ENCODE peak calls at places on chromosomes 7 and 10, in nine cellular contexts. One of them, this sample, is unnamed.

GRCh38 chr7:34031156-34031555 is 125.8 kb downstream of the BMPER start:
- DNase-seq in CD4-positive, alpha-beta memory T cell: no peak
- DNase-seq in NCI-H774: no peak
- DNase-seq in H1: no peak
- DNase-seq in bronchial epithelial cell: no peak
- DNase-seq in EH: no peak
- DNase-seq in astrocyte of the spinal cord: no peak
- DNase-seq in fibroblast of the conjunctiva: no peak
- DNase-seq in GM23248: no peak
- DNase-seq in this sample: no peak

GRCh38 chr7:50812847-50813475 is 30.3 kb upstream of the GRB10 start:
- DNase-seq in NCI-H774: no peak
- DNase-seq in GM23248: peak; percentile 86
- DNase-seq in CD4-positive, alpha-beta memory T cell: no peak
- DNase-seq in H1: no peak
- DNase-seq in astrocyte of the spinal cord: peak; percentile 69
- DNase-seq in bronchial epithelial cell: peak; percentile 88
- DNase-seq in EH: peak; percentile 87
- DNase-seq in fibroblast of the conjunctiva: peak; percentile 27
- DNase-seq in this sample: peak; percentile 89

GRCh38 chr10:116742367-116743265 is at the start of gene HSPA12A:
- DNase-seq in EH: peak; percentile 92
- DNase-seq in NCI-H774: peak; percentile 16
- DNase-seq in CD4-positive, alpha-beta memory T cell: no peak
- DNase-seq in GM23248: peak; percentile 96
- DNase-seq in bronchial epithelial cell: peak; percentile 81
- DNase-seq in H1: peak; percentile 82
- DNase-seq in fibroblast of the conjunctiva: peak; percentile 45
- DNase-seq in astrocyte of the spinal cord: peak; percentile 69
- DNase-seq in this sample: peak; percentile 88

GRCh38 chr7:105937411-105937810 is 25.7 kb upstream of the CDHR3 start:
- DNase-seq in NCI-H774: no peak
- DNase-seq in GM23248: no peak
- DNase-seq in astrocyte of the spinal cord: no peak
- DNase-seq in bronchial epithelial cell: no peak
- DNase-seq in H1: no peak
- DNase-seq in CD4-positive, alpha-beta memory T cell: no peak
- DNase-seq in EH: no peak
- DNase-seq in fibroblast of the conjunctiva: no peak
- DNase-seq in this sample: no peak

GRCh38 chr7:135684134-135684533 is 21.8 kb downstream of the STMP1 start:
- DNase-seq in fibroblast of the conjunctiva: no peak
- DNase-seq in NCI-H774: no peak
- DNase-seq in H1: no peak
- DNase-seq in bronchial epithelial cell: peak; percentile 39
- DNase-seq in EH: peak; percentile 77
- DNase-seq in CD4-positive, alpha-beta memory T cell: no peak
- DNase-seq in GM23248: peak; percentile 64
- DNase-seq in astrocyte of the spinal cord: peak; percentile 35
- DNase-seq in this sample: peak; percentile 61

GRCh38 chr10:71604324-71605018 is 115.1 kb downstream of the C10orf105 start:
- DNase-seq in EH: peak; percentile 14
- DNase-seq in fibroblast of the conjunctiva: no peak
- DNase-seq in CD4-positive, alpha-beta memory T cell: no peak
- DNase-seq in H1: no peak
- DNase-seq in astrocyte of the spinal cord: peak; percentile 24
- DNase-seq in GM23248: peak; percentile 52
- DNase-seq in bronchial epithelial cell: peak; percentile 29
- DNase-seq in NCI-H774: no peak
- DNase-seq in this sample: peak; percentile 8

GRCh38 chr7:1322240-1323110 is 89.8 kb downstream of the UNCX start:
- DNase-seq in GM23248: no peak
- DNase-seq in NCI-H774: no peak
- DNase-seq in bronchial epithelial cell: no peak
- DNase-seq in H1: no peak
- DNase-seq in astrocyte of the spinal cord: no peak
- DNase-seq in CD4-positive, alpha-beta memory T cell: no peak
- DNase-seq in EH: no peak
- DNase-seq in fibroblast of the conjunctiva: no peak
- DNase-seq in this sample: no peak

GRCh38 chr7:77409739-77410545 is 6.2 kb downstream of the GSAP start:
- DNase-seq in EH: peak; percentile 78
- DNase-seq in CD4-positive, alpha-beta memory T cell: no peak
- DNase-seq in bronchial epithelial cell: peak; percentile 98
- DNase-seq in NCI-H774: no peak
- DNase-seq in GM23248: peak; percentile 95
- DNase-seq in fibroblast of the conjunctiva: peak; percentile 65
- DNase-seq in H1: no peak
- DNase-seq in astrocyte of the spinal cord: peak; percentile 72
- DNase-seq in this sample: peak; percentile 66

GRCh38 chr10:6593140-6593740 is 13.2 kb upstream of the PRKCQ start:
- DNase-seq in H1: no peak
- DNase-seq in bronchial epithelial cell: peak; percentile 85
- DNase-seq in astrocyte of the spinal cord: no peak
- DNase-seq in NCI-H774: no peak
- DNase-seq in EH: no peak
- DNase-seq in CD4-positive, alpha-beta memory T cell: peak; percentile 68
- DNase-seq in fibroblast of the conjunctiva: no peak
- DNase-seq in GM23248: no peak
- DNase-seq in this sample: no peak

GRCh38 chr10:129163536-129163935 is 303.5 kb upstream of the MGMT start:
- DNase-seq in CD4-positive, alpha-beta memory T cell: no peak
- DNase-seq in EH: no peak
- DNase-seq in H1: no peak
- DNase-seq in NCI-H774: no peak
- DNase-seq in astrocyte of the spinal cord: no peak
- DNase-seq in GM23248: no peak
- DNase-seq in bronchial epithelial cell: peak; percentile 7
- DNase-seq in fibroblast of the conjunctiva: no peak
- DNase-seq in this sample: no peak

GRCh38 chr7:3527496-3528124 is 226.6 kb downstream of the SDK1 start:
- DNase-seq in GM23248: no peak
- DNase-seq in CD4-positive, alpha-beta memory T cell: no peak
- DNase-seq in bronchial epithelial cell: no peak
- DNase-seq in H1: no peak
- DNase-seq in fibroblast of the conjunctiva: no peak
- DNase-seq in EH: no peak
- DNase-seq in NCI-H774: no peak
- DNase-seq in astrocyte of the spinal cord: no peak
- DNase-seq in this sample: no peak

GRCh38 chr7:131111081-131111576 is 216.5 kb upstream of the MKLN1 start:
- DNase-seq in bronchial epithelial cell: peak; percentile 81
- DNase-seq in H1: no peak
- DNase-seq in EH: peak; percentile 84
- DNase-seq in CD4-positive, alpha-beta memory T cell: peak; percentile 59
- DNase-seq in GM23248: peak; percentile 87
- DNase-seq in NCI-H774: peak; percentile 55
- DNase-seq in fibroblast of the conjunctiva: peak; percentile 41
- DNase-seq in astrocyte of the spinal cord: peak; percentile 70
- DNase-seq in this sample: peak; percentile 63

GRCh38 chr10:11975795-11976194 is 66.8 kb downstream of the UPF2 start:
- DNase-seq in astrocyte of the spinal cord: no peak
- DNase-seq in bronchial epithelial cell: peak; percentile 78
- DNase-seq in NCI-H774: no peak
- DNase-seq in GM23248: no peak
- DNase-seq in H1: no peak
- DNase-seq in EH: no peak
- DNase-seq in CD4-positive, alpha-beta memory T cell: no peak
- DNase-seq in fibroblast of the conjunctiva: no peak
- DNase-seq in this sample: no peak

GRCh38 chr7:99041526-99041925 is 102.4 kb downstream of the SMURF1 start:
- DNase-seq in CD4-positive, alpha-beta memory T cell: no peak
- DNase-seq in GM23248: no peak
- DNase-seq in fibroblast of the conjunctiva: no peak
- DNase-seq in H1: peak; percentile 33
- DNase-seq in NCI-H774: no peak
- DNase-seq in EH: no peak
- DNase-seq in astrocyte of the spinal cord: no peak
- DNase-seq in bronchial epithelial cell: no peak
- DNase-seq in this sample: no peak

GRCh38 chr10:112383325-112383724 is 9.4 kb downstream of the ACSL5 start:
- DNase-seq in NCI-H774: no peak
- DNase-seq in GM23248: peak; percentile 73
- DNase-seq in bronchial epithelial cell: peak; percentile 59
- DNase-seq in astrocyte of the spinal cord: peak; percentile 54
- DNase-seq in CD4-positive, alpha-beta memory T cell: no peak
- DNase-seq in EH: peak; percentile 66
- DNase-seq in fibroblast of the conjunctiva: no peak
- DNase-seq in H1: no peak
- DNase-seq in this sample: peak; percentile 78

GRCh38 chr7:115217373-115217772 is 295.5 kb downstream of the MDFIC start:
- DNase-seq in astrocyte of the spinal cord: peak; percentile 23
- DNase-seq in fibroblast of the conjunctiva: no peak
- DNase-seq in GM23248: peak; percentile 39
- DNase-seq in H1: no peak
- DNase-seq in CD4-positive, alpha-beta memory T cell: no peak
- DNase-seq in EH: no peak
- DNase-seq in NCI-H774: no peak
- DNase-seq in bronchial epithelial cell: peak; percentile 10
- DNase-seq in this sample: no peak

GRCh38 chr7:151895008-151895661 is 18.2 kb upstream of the PRKAG2 start:
- DNase-seq in GM23248: no peak
- DNase-seq in bronchial epithelial cell: peak; percentile 72
- DNase-seq in CD4-positive, alpha-beta memory T cell: no peak
- DNase-seq in astrocyte of the spinal cord: no peak
- DNase-seq in NCI-H774: no peak
- DNase-seq in fibroblast of the conjunctiva: no peak
- DNase-seq in EH: no peak
- DNase-seq in H1: no peak
- DNase-seq in this sample: no peak

GRCh38 chr10:127906548-127907377 is at the start of gene PTPRE:
- DNase-seq in CD4-positive, alpha-beta memory T cell: no peak
- DNase-seq in fibroblast of the conjunctiva: no peak
- DNase-seq in NCI-H774: no peak
- DNase-seq in bronchial epithelial cell: peak; percentile 33
- DNase-seq in EH: no peak
- DNase-seq in astrocyte of the spinal cord: peak; percentile 40
- DNase-seq in H1: peak; percentile 88
- DNase-seq in GM23248: peak; percentile 92
- DNase-seq in this sample: peak; percentile 71

GRCh38 chr7:86748843-86749720 is 105.4 kb downstream of the GRM3 start:
- DNase-seq in EH: no peak
- DNase-seq in CD4-positive, alpha-beta memory T cell: no peak
- DNase-seq in H1: no peak
- DNase-seq in fibroblast of the conjunctiva: no peak
- DNase-seq in bronchial epithelial cell: no peak
- DNase-seq in GM23248: no peak
- DNase-seq in astrocyte of the spinal cord: no peak
- DNase-seq in NCI-H774: no peak
- DNase-seq in this sample: no peak

GRCh38 chr10:16819026-16819425 is 1.8 kb upstream of the RSU1 start:
- DNase-seq in GM23248: no peak
- DNase-seq in EH: no peak
- DNase-seq in fibroblast of the conjunctiva: no peak
- DNase-seq in H1: no peak
- DNase-seq in NCI-H774: no peak
- DNase-seq in bronchial epithelial cell: no peak
- DNase-seq in astrocyte of the spinal cord: no peak
- DNase-seq in CD4-positive, alpha-beta memory T cell: no peak
- DNase-seq in this sample: no peak

GRCh38 chr10:119401671-119402395 is 140.7 kb downstream of the RGS10 start:
- DNase-seq in NCI-H774: no peak
- DNase-seq in CD4-positive, alpha-beta memory T cell: no peak
- DNase-seq in fibroblast of the conjunctiva: peak; percentile 93
- DNase-seq in bronchial epithelial cell: peak; percentile 82
- DNase-seq in H1: no peak
- DNase-seq in astrocyte of the spinal cord: peak; percentile 92
- DNase-seq in EH: peak; percentile 99
- DNase-seq in GM23248: peak; percentile 98
- DNase-seq in this sample: peak; percentile 99

GRCh38 chr7:99112097-99112496 is 31.8 kb downstream of the SMURF1 start:
- DNase-seq in CD4-positive, alpha-beta memory T cell: no peak
- DNase-seq in astrocyte of the spinal cord: no peak
- DNase-seq in GM23248: peak; percentile 27
- DNase-seq in H1: no peak
- DNase-seq in NCI-H774: no peak
- DNase-seq in EH: no peak
- DNase-seq in fibroblast of the conjunctiva: no peak
- DNase-seq in bronchial epithelial cell: no peak
- DNase-seq in this sample: peak; percentile 34

This sample was measured in EL.